ENCODE peak calls at places on chromosome 5, in four cellular contexts. H is CD14-positive monocyte, P is neural progenitor cell, O is left ventricle myocardium inferior. D is an unnamed sample.

GRCh38 chr5:39716532-39716971 is 291.8 kb upstream of the DAB2 start:
- DNase-seq in H (peak), P (peak), O (no peak), D (peak)

GRCh38 chr5:172943283-172943841 is 15.9 kb upstream of the RPL26L1 start:
- DNase-seq in H (no peak), P (peak), O (no peak), D (no peak)

GRCh38 chr5:181052526-181052927 is 12.5 kb downstream of the BTNL9 start:
- DNase-seq in H (no peak), P (no peak), O (peak), D (peak)

GRCh38 chr5:75009559-75010230 is 42.7 kb downstream of the GCNT4 start:
- DNase-seq in H (no peak), P (no peak), O (no peak), D (no peak)

GRCh38 chr5:14143509-14143842 is 334 bp downstream of the TRIO start:
- DNase-seq in H (no peak), P (peak), O (no peak), D (no peak)

GRCh38 chr5:41695920-41696582 is 174.2 kb downstream of the OXCT1 start:
- DNase-seq in H (no peak), P (no peak), O (no peak), D (peak)

GRCh38 chr5:128290152-128290858 is 206.7 kb downstream of the SLC12A2 start:
- DNase-seq in H (no peak), P (no peak), O (no peak), D (no peak)

GRCh38 chr5:102223542-102224444 is 72.3 kb downstream of the SLCO4C1 start:
- DNase-seq in H (no peak), P (peak), O (no peak), D (peak)

GRCh38 chr5:82100303-82101077 is 128.7 kb downstream of the ATG10 start:
- DNase-seq in H (no peak), P (no peak), O (no peak), D (peak)
- TF ChIP-seq CTCF in H (no peak), P (no peak), O (no peak), D (peak)

DNA sequence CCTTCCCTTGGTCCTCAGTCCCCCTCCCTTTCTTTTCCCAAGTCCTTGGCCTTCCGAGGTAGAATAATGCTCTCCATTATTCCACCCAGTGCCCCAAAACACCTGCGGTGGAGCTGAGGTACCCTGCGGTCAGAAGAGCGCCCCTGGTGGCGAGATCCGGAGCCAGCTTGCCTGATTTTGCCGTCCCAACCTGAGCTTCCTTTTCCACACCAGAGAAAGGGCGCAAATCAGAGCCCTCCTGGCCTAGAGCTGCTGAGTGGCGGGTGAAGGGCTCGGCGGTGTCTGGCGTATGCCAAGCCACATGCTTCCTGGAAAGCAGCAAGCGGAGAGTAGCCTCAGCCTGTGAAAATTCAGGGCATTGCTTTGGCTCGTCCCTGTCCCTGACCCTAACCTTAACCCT is 21.1 kb upstream of the CARTPT start:
- DNase-seq in H (no peak), P (peak), O (peak), D (no peak)
- TF ChIP-seq CTCF in H (peak), P (peak), O (peak), D (peak)

GRCh38 chr5:152529456-152529855 is 124.4 kb upstream of the NMUR2 start:
- DNase-seq in H (no peak), P (peak), O (no peak), D (no peak)

GRCh38 chr5:152527358-152528048 is 122.4 kb upstream of the NMUR2 start:
- DNase-seq in H (no peak), P (no peak), O (no peak), D (no peak)

GRCh38 chr5:152532714-152533113 is 127.6 kb upstream of the NMUR2 start:
- DNase-seq in H (no peak), P (peak), O (no peak), D (no peak)
- TF ChIP-seq CTCF in H (peak), P (peak), O (peak), D (peak)

GRCh38 chr5:132901730-132902129 is 28.3 kb downstream of the LEAP2 start:
- DNase-seq in H (no peak), P (no peak), O (no peak), D (no peak)
- TF ChIP-seq CTCF in H (no peak), P (no peak), O (no peak), D (no peak)

GRCh38 chr5:72402959-72403628 is 82.9 kb downstream of the PTCD2 start:
- DNase-seq in H (no peak), P (no peak), O (peak), D (no peak)
- TF ChIP-seq CTCF in H (peak), P (peak), O (peak), D (peak)

GRCh38 chr5:149730620-149731331 is 666 bp downstream of the PPARGC1B start:
- DNase-seq in H (no peak), P (peak), O (peak), D (peak)

GRCh38 chr5:149732500-149733128 is 2.5 kb downstream of the PPARGC1B start:
- DNase-seq in H (no peak), P (peak), O (peak), D (no peak)

GRCh38 chr5:149733129-149733900 is 3.2 kb downstream of the PPARGC1B start:
- DNase-seq in H (no peak), P (no peak), O (no peak), D (no peak)

GRCh38 chr5:149731332-149731616 is 1.2 kb downstream of the PPARGC1B start:
- DNase-seq in H (no peak), P (no peak), O (no peak), D (no peak)

GRCh38 chr5:149731617-149732400 is 1.7 kb downstream of the PPARGC1B start:
- DNase-seq in H (peak), P (peak), O (peak), D (peak)
- TF ChIP-seq CTCF in H (no peak), P (no peak), O (peak), D (no peak)

GRCh38 chr5:156326718-156327259 is at the start of gene SGCD:
- DNase-seq in H (no peak), P (peak), O (peak), D (no peak)
- TF ChIP-seq CTCF in H (no peak), P (no peak), O (peak), D (no peak)

GRCh38 chr5:142317173-142317572 is 7.6 kb downstream of the SPRY4 start:
- DNase-seq in H (no peak), P (no peak), O (no peak), D (no peak)

GRCh38 chr5:142316681-142317080 is 8.1 kb downstream of the SPRY4 start:
- DNase-seq in H (no peak), P (no peak), O (no peak), D (no peak)

GRCh38 chr5:142319105-142319504 is 5.7 kb downstream of the SPRY4 start:
- DNase-seq in H (no peak), P (no peak), O (no peak), D (no peak)

GRCh38 chr5:142316051-142316450 is 8.8 kb downstream of the SPRY4 start:
- DNase-seq in H (no peak), P (no peak), O (no peak), D (no peak)

GRCh38 chr5:142317673-142318261 is 7.1 kb downstream of the SPRY4 start:
- DNase-seq in H (no peak), P (no peak), O (peak), D (no peak)
- TF ChIP-seq CTCF in H (no peak), P (peak), O (no peak), D (peak)

GRCh38 chr5:103444333-103445038 is 118.1 kb downstream of the NUDT12 start:
- DNase-seq in H (no peak), P (no peak), O (no peak), D (no peak)

GRCh38 chr5:103439007-103439406 is 123.6 kb downstream of the NUDT12 start:
- DNase-seq in H (no peak), P (no peak), O (no peak), D (no peak)

GRCh38 chr5:103445426-103446035 is 117.1 kb downstream of the NUDT12 start:
- DNase-seq in H (no peak), P (peak), O (no peak), D (no peak)

GRCh38 chr5:103442756-103443155 is 119.8 kb downstream of the NUDT12 start:
- DNase-seq in H (no peak), P (no peak), O (no peak), D (no peak)

DNA sequence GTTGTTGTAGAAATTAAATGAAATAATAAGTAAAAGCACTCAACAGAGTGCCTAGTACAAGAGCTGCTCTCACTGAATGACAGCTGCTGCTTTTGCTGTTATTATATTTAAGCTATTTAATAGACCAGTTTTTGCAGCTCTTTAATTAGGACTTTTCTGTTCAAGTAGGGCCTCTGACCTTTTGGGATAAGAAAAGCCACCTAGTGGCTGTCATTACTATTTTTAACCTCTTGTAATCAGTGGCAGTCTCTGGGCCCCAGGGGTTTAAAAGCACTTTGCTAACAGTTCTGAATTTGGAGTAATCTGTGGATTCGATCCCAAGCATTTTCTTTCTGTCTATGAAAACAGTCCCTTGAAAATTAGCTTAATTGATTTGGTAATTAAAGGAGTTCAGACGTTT is 121.1 kb downstream of the NUDT12 start:
- DNase-seq in H (no peak), P (peak), O (no peak), D (no peak)
- TF ChIP-seq CTCF in H (no peak), P (peak), O (peak), D (no peak)

DNA sequence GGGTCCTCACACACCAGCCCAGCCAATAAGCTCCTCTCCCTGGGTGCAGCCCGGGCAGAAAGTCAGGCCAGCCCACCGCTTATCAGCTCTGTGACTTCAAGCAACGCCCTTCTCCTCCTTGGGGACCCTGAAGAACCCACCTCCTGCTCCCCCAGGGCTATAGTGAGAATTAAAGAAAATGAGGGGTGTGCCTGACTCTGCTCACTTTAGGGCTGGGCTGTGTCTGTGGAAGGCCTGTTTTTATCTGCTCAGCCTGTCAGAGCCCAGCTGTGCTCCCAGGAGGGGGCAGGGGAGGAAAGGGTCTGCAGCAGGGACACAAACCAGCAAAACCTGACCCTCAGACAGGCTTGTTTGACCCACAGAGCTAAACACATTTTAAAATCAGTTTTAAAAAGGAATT is 3.9 kb downstream of the GPRIN1 start:
- DNase-seq in H (no peak), P (no peak), O (no peak), D (no peak)
- TF ChIP-seq CTCF in H (no peak), P (no peak), O (no peak), D (no peak)